ENCODE peak calls at places on chromosomes 16 and 17, in seven cellular contexts. K is left cardiac atrium; Q is HS-27A; V is LoVo; A is pons; L is Caki2; U is stimulated activated CD4-positive, alpha-beta T cell treated with anti-CD3 and anti-CD28 coated beads, Interleukin-15, amount 100 ng/mL, for 1 hour. T is an unnamed sample.

GRCh38 chr16:23362460-23363317 is 60.6 kb downstream of the SCNN1B start:
- DNase-seq in Q (no peak), K (no peak), V (peak; percentile 5), L (peak; percentile 58), A (no peak), U (no peak), T (no peak)

GRCh38 chr16:14106961-14107360 is 35.8 kb downstream of the MRTFB start:
- DNase-seq in A (no peak), U (no peak), L (no peak), Q (no peak), K (no peak), V (no peak), T (no peak)

GRCh38 chr17:66730497-66730923 is 104.4 kb upstream of the CACNG5 start:
- DNase-seq in A (no peak), V (no peak), Q (no peak), U (no peak), L (no peak), K (no peak), T (no peak)

GRCh38 chr17:16512011-16512410 is 20.0 kb upstream of the LRRC75A start:
- DNase-seq in U (no peak), Q (no peak), V (no peak), L (no peak), K (no peak), A (no peak), T (no peak)

GRCh38 chr17:13601776-13602551 is at the start of gene HS3ST3A1:
- DNase-seq in V (no peak), U (no peak), A (no peak), K (no peak), L (peak; percentile 85), Q (no peak), T (no peak)

GRCh38 chr17:42679492-42680330 is 1.9 kb downstream of the CCR10 start:
- DNase-seq in U (peak; percentile 61), K (peak; percentile 81), A (peak; percentile 45), V (peak; percentile 79), L (peak; percentile 86), Q (no peak), T (peak; percentile 69)

GRCh38 chr17:30256756-30257506 is 21.4 kb upstream of the SLC6A4 start:
- DNase-seq in Q (no peak), U (no peak), L (no peak), K (no peak), A (no peak), V (no peak), T (no peak)

GRCh38 chr16:85514601-85515318 is 98.4 kb upstream of the GSE1 start:
- DNase-seq in U (no peak), K (peak; percentile 80), Q (peak; percentile 92), A (peak; percentile 53), L (peak; percentile 83), V (no peak), T (peak; percentile 78)

GRCh38 chr17:73824321-73824720 is 180.1 kb upstream of the SDK2 start:
- DNase-seq in U (no peak), Q (no peak), L (no peak), V (no peak), K (no peak), A (no peak), T (no peak)

GRCh38 chr17:42844761-42845555 is 578 bp downstream of the AOC2 start:
- DNase-seq in Q (no peak), V (no peak), A (no peak), L (no peak), K (no peak), U (no peak), T (no peak)

GRCh38 chr16:970379-970765 is 412 bp downstream of the LMF1 start:
- DNase-seq in Q (no peak), K (no peak), A (no peak), V (no peak), U (no peak), L (no peak), T (no peak)

GRCh38 chr17:13587487-13588338 is 14.0 kb downstream of the HS3ST3A1 start:
- DNase-seq in V (no peak), Q (no peak), A (no peak), U (no peak), K (no peak), L (no peak), T (no peak)